ENCODE peak calls at places on chromosomes 2 and 18, in ten cellular contexts. Q is dorsolateral prefrontal cortex, U is cardiac fibroblast, A is HL-60, E is Peyer's patch, C is HCT116, D is tibial nerve, R is omental fat pad, V is chondrocyte, O is adrenal gland. B is an unnamed sample.

GRCh38 chr2:128091691-128092050 is 671 bp downstream of the UGGT1 start:
- DNase-seq in Q (no peak), U (peak; percentile 32), A (peak; percentile 7), E (no peak), C (no peak), D (no peak), R (no peak), V (no peak), O (no peak), B (no peak)

GRCh38 chr2:60533114-60534033 is 20.1 kb downstream of the BCL11A start:
- DNase-seq in Q (no peak), U (peak; percentile 3), A (no peak), E (no peak), C (no peak), D (no peak), R (no peak), V (no peak), O (no peak), B (no peak)

GRCh38 chr2:239313251-239313650 is 87.6 kb downstream of the HDAC4 start:
- DNase-seq in Q (no peak), U (no peak), A (no peak), E (no peak), C (no peak), D (no peak), R (no peak), V (peak; percentile 57), O (peak; percentile 10), B (no peak)

GRCh38 chr2:144453486-144454158 is 66.3 kb downstream of the ZEB2 start:
- DNase-seq in Q (no peak), U (peak; percentile 75), A (no peak), E (no peak), C (no peak), D (no peak), R (no peak), V (no peak), O (no peak), B (no peak)

GRCh38 chr18:57943723-57944122 is 100.3 kb upstream of the NEDD4L start:
- DNase-seq in Q (no peak), U (peak; percentile 46), A (no peak), E (no peak), C (no peak), D (no peak), R (no peak), V (no peak), O (no peak), B (no peak)

GRCh38 chr2:162926501-162926900 is 87.9 kb upstream of the KCNH7 start:
- DNase-seq in Q (no peak), U (peak; percentile 76), A (no peak), E (no peak), C (peak; percentile 23), D (no peak), R (no peak), V (no peak), O (no peak), B (no peak)

GRCh38 chr2:159106105-159106504 is 137.7 kb downstream of the TANC1 start:
- DNase-seq in Q (no peak), U (peak; percentile 54), A (no peak), E (no peak), C (no peak), D (no peak), R (no peak), V (no peak), O (no peak), B (no peak)

GRCh38 chr18:58213931-58214431 is 170.0 kb downstream of the NEDD4L start:
- DNase-seq in Q (no peak), U (peak; percentile 48), A (no peak), E (no peak), C (no peak), D (no peak), R (no peak), V (no peak), O (no peak), B (no peak)

GRCh38 chr2:28101892-28102291 is 211.4 kb downstream of the BABAM2 start:
- DNase-seq in Q (no peak), U (peak; percentile 56), A (no peak), E (no peak), C (no peak), D (no peak), R (no peak), V (no peak), O (no peak), B (no peak)

GRCh38 chr2:25666218-25666617 is 7.2 kb downstream of the DTNB start:
- DNase-seq in Q (no peak), U (no peak), A (no peak), E (no peak), C (no peak), D (no peak), R (no peak), V (no peak), O (no peak), B (no peak)

GRCh38 chr2:25669520-25669919 is 3.9 kb downstream of the DTNB start:
- DNase-seq in Q (no peak), U (no peak), A (no peak), E (no peak), C (no peak), D (no peak), R (no peak), V (no peak), O (no peak), B (no peak)

GRCh38 chr2:25664531-25665307 is 8.7 kb downstream of the DTNB start:
- DNase-seq in Q (no peak), U (peak; percentile 86), A (peak; percentile 59), E (peak; percentile 27), C (peak; percentile 68), D (peak; percentile 66), R (peak; percentile 32), V (no peak), O (peak; percentile 60), B (no peak)
- TF ChIP-seq CTCF in Q (peak; percentile 42), U (peak; percentile 82), A (peak; percentile 38), E (peak; percentile 58), C (peak; percentile 81), D (peak; percentile 66), R (no peak), V (peak; percentile 93), O (peak; percentile 67), B (peak; percentile 68)

GRCh38 chr2:85800576-85800975 is 46.8 kb downstream of the ATOH8 start:
- DNase-seq in Q (no peak), U (no peak), A (peak; percentile 72), E (no peak), C (no peak), D (no peak), R (peak; percentile 1), V (no peak), O (no peak), B (no peak)

GRCh38 chr2:85797263-85797660 is 43.5 kb downstream of the ATOH8 start:
- DNase-seq in Q (no peak), U (no peak), A (no peak), E (no peak), C (no peak), D (no peak), R (peak; percentile 7), V (peak; percentile 54), O (no peak), B (no peak)

GRCh38 chr2:85801871-85802270 is 48.1 kb downstream of the ATOH8 start:
- DNase-seq in Q (no peak), U (no peak), A (no peak), E (no peak), C (no peak), D (no peak), R (no peak), V (no peak), O (no peak), B (no peak)

GRCh38 chr2:85797959-85798358 is 44.2 kb downstream of the ATOH8 start:
- DNase-seq in Q (no peak), U (peak; percentile 71), A (no peak), E (no peak), C (no peak), D (no peak), R (peak; percentile 0), V (no peak), O (no peak), B (no peak)

DNA sequence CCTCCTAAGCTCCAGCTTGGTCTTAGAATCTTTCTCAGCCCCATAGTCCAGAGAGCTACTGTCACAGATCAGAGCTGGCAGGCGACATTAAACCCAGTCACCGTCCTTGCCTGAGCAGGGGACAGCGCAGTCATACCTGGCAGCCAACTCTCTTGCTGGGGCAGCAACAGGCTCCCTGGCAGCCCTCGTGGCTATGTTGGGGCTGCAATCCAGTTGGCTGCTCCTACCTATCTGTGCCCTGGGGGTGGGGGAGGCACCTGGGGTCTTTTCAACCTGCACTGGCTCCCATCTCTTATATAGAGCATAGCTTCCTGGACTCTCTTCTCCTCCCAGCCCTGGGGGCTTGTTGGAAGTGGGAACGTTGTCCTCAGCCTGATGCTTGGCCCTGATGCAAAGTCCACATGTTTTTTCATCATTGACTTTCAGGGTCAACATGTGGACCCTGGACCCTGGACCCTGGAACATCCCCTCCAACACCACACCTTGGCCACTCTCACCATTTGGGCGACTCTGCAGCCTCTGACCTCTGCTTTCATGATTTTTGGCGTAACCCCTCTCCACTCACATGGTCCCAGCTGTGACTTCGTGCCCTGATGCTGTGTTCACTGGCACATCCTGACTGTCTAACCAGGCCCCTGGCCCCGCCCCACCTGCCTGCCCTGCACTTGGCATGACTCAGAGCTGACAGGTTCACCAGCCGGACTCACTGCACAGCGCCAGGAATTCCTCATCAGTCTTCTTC is 45.6 kb downstream of the ATOH8 start:
- DNase-seq in Q (no peak), U (no peak), A (no peak), E (no peak), C (peak; percentile 19), D (no peak), R (peak; percentile 23), V (no peak), O (no peak), B (no peak)
- TF ChIP-seq CTCF in Q (no peak), U (no peak), A (no peak), E (no peak), C (no peak), D (no peak), R (no peak), V (no peak), O (no peak), B (no peak)

DNA sequence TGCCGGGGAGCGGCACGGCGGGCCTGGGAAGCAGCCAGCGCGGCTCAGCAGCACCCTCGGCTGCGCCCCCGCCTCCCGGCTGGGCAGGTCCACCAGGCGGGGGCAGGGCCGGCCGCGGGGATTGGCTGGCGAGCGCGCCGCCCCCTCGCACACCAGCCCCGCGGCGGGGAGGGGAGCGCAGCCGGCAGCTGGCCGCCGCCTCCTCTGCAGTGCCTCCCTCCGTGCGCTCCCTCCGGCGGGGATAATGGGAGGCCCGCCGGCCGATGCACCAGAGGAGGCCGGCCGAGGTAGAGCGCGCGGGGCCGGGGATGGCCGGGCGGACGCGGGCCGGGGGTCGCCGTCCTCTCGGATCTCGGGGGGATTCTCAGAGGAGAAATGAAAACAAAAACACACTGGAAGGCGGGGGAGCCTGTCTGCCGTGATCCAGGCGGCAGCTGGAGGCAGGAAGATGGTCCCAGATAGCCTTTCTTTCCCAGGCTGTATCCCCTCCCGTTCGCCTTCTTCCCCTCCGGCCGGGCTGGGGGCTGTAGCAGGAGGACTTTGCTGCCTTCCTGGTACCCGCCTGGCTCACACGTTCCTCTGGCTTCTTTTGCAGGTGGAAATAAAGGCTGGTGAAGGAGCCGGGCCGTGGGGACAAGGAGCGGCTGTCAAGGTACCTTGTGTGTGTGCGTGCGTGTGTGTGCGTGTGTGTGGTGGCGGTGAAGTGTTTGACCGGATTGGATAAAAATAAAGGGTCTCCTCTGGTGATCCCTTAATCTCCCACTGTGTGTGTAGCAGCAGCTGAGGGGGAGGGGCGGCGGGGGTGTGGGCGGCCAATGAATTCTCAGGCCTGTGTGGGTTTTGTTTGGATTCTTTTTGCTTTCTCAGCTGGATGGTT is 18.0 kb downstream of the TET3 start:
- DNase-seq in Q (peak; percentile 85), U (peak; percentile 73), A (no peak), E (peak; percentile 77), C (no peak), D (peak; percentile 62), R (no peak), V (peak; percentile 94), O (peak; percentile 73), B (peak; percentile 82)
- TF ChIP-seq CTCF in Q (no peak), U (no peak), A (no peak), E (peak; percentile 33), C (no peak), D (peak; percentile 38), R (no peak), V (no peak), O (peak; percentile 44), B (no peak)

GRCh38 chr18:8508320-8508719 is 100.9 kb upstream of the RAB12 start:
- DNase-seq in Q (no peak), U (no peak), A (no peak), E (no peak), C (no peak), D (no peak), R (no peak), V (no peak), O (no peak), B (no peak)
- TF ChIP-seq CTCF in Q (no peak), U (no peak), A (no peak), E (no peak), C (no peak), D (no peak), R (no peak), V (no peak), O (no peak), B (no peak)

B was measured in D721Med.